ENCODE peak calls at places on chromosomes 12 and 14, in four cellular contexts. L is cardiac muscle cell, S is mesendoderm, I is HCT116. X is an unnamed sample.

GRCh38 chr14:68181395-68182326 is 362.1 kb downstream of the RAD51B start:
- DNase-seq in L (no peak), S (no peak), I (peak), X (no peak)

GRCh38 chr12:12008232-12008850 is 62.4 kb upstream of the BCL2L14 start:
- DNase-seq in L (no peak), S (no peak), I (no peak), X (peak)

GRCh38 chr12:69059465-69060457 is 126.8 kb upstream of the CPM start:
- DNase-seq in L (no peak), S (peak), I (peak), X (no peak)

GRCh38 chr12:132218915-132219314 is 74.7 kb downstream of the NOC4L start:
- DNase-seq in L (peak), S (peak), I (peak), X (peak)

GRCh38 chr12:107655281-107656065 is 30.1 kb upstream of the PWP1 start:
- DNase-seq in L (no peak), S (no peak), I (no peak), X (no peak)

GRCh38 chr12:114311966-114312365 is 94.0 kb downstream of the TBX5 start:
- DNase-seq in L (no peak), S (no peak), I (no peak), X (no peak)

GRCh38 chr12:122126713-122127597 is 47.1 kb downstream of the IL31 start:
- DNase-seq in L (no peak), S (peak), I (no peak), X (peak)

GRCh38 chr14:91893659-91894058 is 26.3 kb upstream of the TC2N start:
- DNase-seq in L (no peak), S (no peak), I (no peak), X (no peak)

GRCh38 chr12:99087278-99087677 is 442.2 kb downstream of the APAF1 start:
- DNase-seq in L (no peak), S (no peak), I (no peak), X (no peak)

GRCh38 chr12:5073838-5074237 is 30.2 kb downstream of the KCNA5 start:
- DNase-seq in L (no peak), S (peak), I (peak), X (peak)

GRCh38 chr12:3950714-3951320 is 77.6 kb upstream of the PARP11 start:
- DNase-seq in L (no peak), S (no peak), I (no peak), X (no peak)

GRCh38 chr14:101017806-101018560 is 114.5 kb upstream of the RTL1 start:
- DNase-seq in L (no peak), S (no peak), I (no peak), X (peak)

GRCh38 chr14:36820111-36820709 is 158.6 kb downstream of the PAX9 start:
- DNase-seq in L (no peak), S (no peak), I (no peak), X (no peak)

GRCh38 chr14:51643137-51643536 is 8.6 kb upstream of the FRMD6 start:
- DNase-seq in L (no peak), S (no peak), I (no peak), X (no peak)

GRCh38 chr12:109795023-109795422 is 38.2 kb downstream of the TRPV4 start:
- DNase-seq in L (no peak), S (no peak), I (no peak), X (no peak)

GRCh38 chr14:70045715-70046535 is 142.8 kb downstream of the SLC8A3 start:
- DNase-seq in L (peak), S (peak), I (peak), X (peak)

GRCh38 chr14:21711360-21711961 is 37.8 kb upstream of the OR4E1 start:
- DNase-seq in L (peak), S (peak), I (peak), X (peak)

GRCh38 chr12:122422769-122423257 is 344 bp upstream of the CLIP1 start:
- DNase-seq in L (no peak), S (peak), I (no peak), X (no peak)

GRCh38 chr12:96422192-96422591 is 22.0 kb upstream of the CDK17 start:
- DNase-seq in L (no peak), S (no peak), I (no peak), X (no peak)

GRCh38 chr12:49174218-49174617 is 14.7 kb downstream of the TUBA1A start:
- DNase-seq in L (no peak), S (no peak), I (no peak), X (no peak)

GRCh38 chr12:19130224-19131019 is 889 bp downstream of the PLEKHA5 start:
- DNase-seq in L (peak), S (peak), I (no peak), X (peak)

GRCh38 chr14:92939699-92940098 is 16.7 kb downstream of the CHGA start:
- DNase-seq in L (no peak), S (no peak), I (no peak), X (no peak)

GRCh38 chr14:49173765-49174373 is 412.3 kb downstream of the RPS29 start:
- DNase-seq in L (peak), S (peak), I (peak), X (peak)

GRCh38 chr12:55697686-55698085 is 10.0 kb downstream of the ITGA7 start:
- DNase-seq in L (no peak), S (no peak), I (no peak), X (peak)

GRCh38 chr14:103621860-103622259 is 7.2 kb upstream of the KLC1 start:
- DNase-seq in L (no peak), S (no peak), I (no peak), X (no peak)

GRCh38 chr14:89641495-89642162 is 224.6 kb upstream of the FOXN3 start:
- DNase-seq in L (no peak), S (no peak), I (no peak), X (no peak)

GRCh38 chr12:69986109-69986508 is 161.1 kb downstream of the MYRFL start:
- DNase-seq in L (no peak), S (no peak), I (no peak), X (no peak)

GRCh38 chr14:92153581-92153980 is 31.8 kb downstream of the CPSF2 start:
- DNase-seq in L (no peak), S (no peak), I (no peak), X (no peak)

GRCh38 chr12:68804654-68805591 is 3.1 kb upstream of the MDM2 start:
- DNase-seq in L (no peak), S (peak), I (no peak), X (peak)

GRCh38 chr14:34582117-34582680 is 42.7 kb upstream of the EAPP start:
- DNase-seq in L (no peak), S (no peak), I (no peak), X (no peak)

GRCh38 chr12:45655186-45655585 is 74.3 kb upstream of the ARID2 start:
- DNase-seq in L (peak), S (peak), I (no peak), X (no peak)

GRCh38 chr12:121637231-121637914 is 11.0 kb downstream of the ORAI1 start:
- DNase-seq in L (no peak), S (no peak), I (no peak), X (peak)

GRCh38 chr12:3131129-3131528 is 54.0 kb downstream of the TSPAN9 start:
- DNase-seq in L (no peak), S (no peak), I (no peak), X (no peak)

GRCh38 chr12:39574378-39574777 is 45.2 kb downstream of the ABCD2 start:
- DNase-seq in L (no peak), S (peak), I (no peak), X (peak)

GRCh38 chr12:39574785-39575497 is 44.7 kb downstream of the ABCD2 start:
- DNase-seq in L (no peak), S (no peak), I (no peak), X (no peak)

GRCh38 chr12:39573971-39574370 is 45.6 kb downstream of the ABCD2 start:
- DNase-seq in L (no peak), S (no peak), I (no peak), X (no peak)

GRCh38 chr12:39571351-39571750 is 48.3 kb downstream of the ABCD2 start:
- DNase-seq in L (no peak), S (no peak), I (no peak), X (no peak)

DNA sequence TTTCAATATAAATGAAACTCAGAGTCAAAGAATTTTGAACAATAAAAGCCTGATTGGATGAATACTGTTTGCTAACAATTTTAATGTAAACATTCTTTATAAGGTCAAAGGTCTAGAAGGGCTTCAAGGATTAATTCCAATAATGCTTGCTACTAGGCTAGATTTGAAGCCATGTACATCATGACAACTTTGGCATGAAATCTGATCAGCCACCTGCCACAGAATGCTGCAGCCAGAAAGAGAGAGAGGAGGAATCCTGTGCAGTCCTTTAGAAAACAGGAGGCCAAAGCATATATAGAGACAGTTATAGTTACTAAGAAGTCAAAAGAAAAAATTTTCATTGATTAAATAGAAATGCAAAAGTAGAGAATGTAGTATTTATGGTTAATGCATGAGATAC is 47.1 kb downstream of the ABCD2 start:
- DNase-seq in L (no peak), S (no peak), I (no peak), X (no peak)
- H3K4me3 ChIP-seq in L (no peak), S (no peak), I (no peak), X (no peak)

GRCh38 chr12:92362109-92362508 is 216.5 kb upstream of the BTG1 start:
- DNase-seq in L (no peak), S (no peak), I (no peak), X (no peak)

GRCh38 chr12:92365333-92365732 is 219.7 kb upstream of the BTG1 start:
- DNase-seq in L (no peak), S (no peak), I (no peak), X (no peak)

GRCh38 chr12:92362785-92363184 is 217.1 kb upstream of the BTG1 start:
- DNase-seq in L (no peak), S (no peak), I (no peak), X (no peak)

GRCh38 chr12:92365836-92366235 is 220.2 kb upstream of the BTG1 start:
- DNase-seq in L (no peak), S (no peak), I (no peak), X (no peak)

GRCh38 chr12:92363295-92364146 is 217.9 kb upstream of the BTG1 start:
- DNase-seq in L (peak), S (peak), I (no peak), X (no peak)
- H3K4me3 ChIP-seq in L (no peak), S (no peak), I (no peak), X (no peak)

GRCh38 chr12:47651368-47652254 is 54.2 kb downstream of the RPAP3 start:
- DNase-seq in L (peak), S (peak), I (peak), X (peak)
- H3K4me3 ChIP-seq in L (no peak), S (no peak), I (no peak), X (no peak)

DNA sequence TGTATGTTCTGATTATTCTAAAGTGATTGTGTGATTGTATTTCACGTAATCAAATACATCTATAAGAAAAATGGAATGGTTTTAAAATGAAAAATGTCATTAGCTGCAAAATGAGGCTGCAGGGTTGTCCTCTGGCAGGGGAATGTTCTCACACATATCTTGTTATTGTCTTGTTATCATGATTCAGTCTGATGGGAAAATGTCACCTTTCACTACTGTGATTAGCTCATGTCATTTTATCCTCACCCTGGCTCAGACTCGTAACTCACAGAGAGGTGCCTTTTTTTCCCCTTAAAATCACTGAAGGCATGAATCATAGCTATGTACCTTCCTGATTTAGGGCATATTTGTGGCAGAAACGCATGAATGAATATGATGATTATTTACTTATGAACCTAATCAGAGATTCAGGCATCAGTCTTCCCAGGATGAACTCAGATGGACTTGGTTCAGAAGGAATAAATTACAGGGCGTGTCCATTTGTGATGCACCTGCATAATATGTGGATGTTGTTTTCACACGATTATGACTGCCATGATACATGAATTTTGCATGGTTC is 1339.1 kb downstream of the AACS start:
- DNase-seq in L (no peak), S (no peak), I (no peak), X (no peak)
- H3K4me3 ChIP-seq in L (no peak), S (no peak), I (no peak), X (no peak)

DNA sequence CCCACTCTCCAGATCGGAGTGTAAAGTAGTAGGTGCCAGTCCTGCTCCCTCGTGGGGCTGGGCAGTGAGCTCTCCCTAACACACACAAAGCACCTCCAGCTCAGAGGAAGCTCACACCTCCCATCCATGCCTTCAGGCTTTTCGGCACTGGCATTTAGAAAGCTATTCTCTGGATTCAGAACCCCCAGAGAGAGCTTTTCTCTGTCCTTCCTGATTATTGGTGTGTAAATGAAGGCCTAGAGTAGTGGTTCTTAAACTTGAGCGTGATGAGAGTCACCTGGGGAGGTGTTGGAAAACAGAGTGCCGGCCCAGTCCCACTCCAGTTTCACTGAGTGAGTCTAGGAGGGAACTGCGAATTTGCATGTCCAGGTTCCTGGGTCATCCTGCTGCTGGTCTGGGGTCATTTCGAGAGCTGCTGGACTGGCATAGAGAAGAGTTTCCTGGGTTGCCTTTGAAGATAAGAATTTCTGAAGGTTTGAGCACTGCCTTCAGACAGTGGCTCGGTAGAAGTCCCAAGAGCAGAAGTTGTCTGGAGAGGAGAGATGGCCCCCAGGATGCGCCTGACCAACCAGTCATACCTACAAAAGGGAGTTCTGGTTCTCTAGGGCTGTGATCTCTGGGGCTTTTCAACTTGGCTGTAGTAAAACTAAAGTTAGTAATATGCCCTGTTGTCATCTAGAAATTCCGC is 15.1 kb downstream of the CD9 start:
- DNase-seq in L (no peak), S (peak), I (no peak), X (peak)
- H3K4me3 ChIP-seq in L (no peak), S (no peak), I (peak), X (no peak)

GRCh38 chr14:105700622-105701288 is 174.4 kb downstream of the TMEM121 start:
- DNase-seq in L (no peak), S (no peak), I (no peak), X (no peak)
- H3K4me3 ChIP-seq in L (no peak), S (no peak), I (no peak), X (no peak)

GRCh38 chr12:53940448-53941014 is 1.9 kb downstream of the HOXC13 start:
- DNase-seq in L (no peak), S (no peak), I (no peak), X (peak)
- H3K4me3 ChIP-seq in L (no peak), S (no peak), I (no peak), X (no peak)